ENCODE peak calls at places on chromosomes 13 and 19, in eight cellular contexts. V, N, I, M, D, J, Q and X are unnamed samples.
A peak's percentile ranks its signal among the peaks of the same experiment; 100 is the strongest.

GRCh38 chr19:35830986-35831385 is 18.3 kb upstream of the PRODH2 start:
- DNase-seq in Q (no peak), D (no peak), J (no peak), M (no peak), I (no peak), V (no peak), N (no peak), X (no peak)

GRCh38 chr19:5691205-5691929 is 1.3 kb downstream of the RPL36 start:
- DNase-seq in Q (no peak), I (no peak), D (peak; percentile 46), J (no peak), V (no peak), M (peak; percentile 72), N (peak; percentile 68), X (no peak)

GRCh38 chr19:39138221-39139211 is 12.9 kb downstream of the PAK4 start:
- DNase-seq in N (no peak), D (no peak), Q (no peak), J (no peak), M (peak; percentile 87), V (no peak), I (no peak), X (peak; percentile 76)

GRCh38 chr19:38122402-38123093 is 101.5 kb downstream of the DPF1 start:
- DNase-seq in D (no peak), Q (no peak), I (no peak), N (no peak), M (no peak), J (no peak), V (no peak), X (peak; percentile 99)

GRCh38 chr13:39910833-39911232 is 255.4 kb downstream of the COG6 start:
- DNase-seq in M (no peak), V (no peak), I (no peak), Q (no peak), J (no peak), N (no peak), D (no peak), X (no peak)

GRCh38 chr13:33761744-33762143 is 56.2 kb upstream of the RFC3 start:
- DNase-seq in Q (no peak), I (no peak), D (peak; percentile 10), V (peak; percentile 75), J (peak; percentile 17), M (peak; percentile 92), N (no peak), X (peak; percentile 78)

GRCh38 chr19:6971366-6971765 is 49.9 kb downstream of the MBD3L2B start:
- DNase-seq in V (no peak), Q (no peak), D (no peak), N (no peak), I (no peak), J (peak; percentile 3), M (no peak), X (no peak)

GRCh38 chr13:66405908-66406802 is 824.0 kb downstream of the PCDH9 start:
- DNase-seq in I (no peak), V (no peak), J (peak; percentile 20), M (no peak), D (peak; percentile 16), Q (no peak), N (no peak), X (peak; percentile 27)

GRCh38 chr13:33277946-33278345 is 7.6 kb downstream of the STARD13 start:
- DNase-seq in N (peak; percentile 71), V (no peak), M (no peak), I (no peak), Q (no peak), J (no peak), D (no peak), X (no peak)

GRCh38 chr13:34863360-34864135 is 78.5 kb upstream of the NBEA start:
- DNase-seq in N (no peak), V (no peak), Q (no peak), J (peak; percentile 84), M (no peak), D (no peak), I (no peak), X (peak; percentile 42)

GRCh38 chr19:808176-808741 is 11.0 kb downstream of the PTBP1 start:
- DNase-seq in J (no peak), V (no peak), Q (no peak), M (no peak), I (no peak), N (no peak), D (no peak), X (no peak)

GRCh38 chr13:26759907-26760834 is at the start of gene GPR12:
- DNase-seq in Q (no peak), J (no peak), N (no peak), M (peak; percentile 9), V (no peak), I (no peak), D (peak; percentile 68), X (peak; percentile 19)

GRCh38 chr13:20882206-20882605 is 20.3 kb downstream of the XPO4 start:
- DNase-seq in Q (no peak), D (no peak), N (no peak), I (no peak), M (no peak), V (no peak), J (no peak), X (peak; percentile 98)

GRCh38 chr13:58574791-58575190 is 943.2 kb downstream of the PCDH17 start:
- DNase-seq in D (no peak), N (no peak), V (no peak), I (no peak), J (no peak), Q (no peak), M (no peak), X (no peak)

GRCh38 chr13:61685683-61686013 is 270.0 kb upstream of the PCDH20 start:
- DNase-seq in I (no peak), J (no peak), V (no peak), M (no peak), N (no peak), D (no peak), Q (no peak), X (peak; percentile 25)